ENCODE peak calls at places on chromosome 2, in six cellular contexts. H is kidney glomerular epithelial cell, Q is neural crest cell, V is psoas muscle, K is pancreas, B is GM23248. I is an unnamed sample.

GRCh38 chr2:152762202-152762601 is 43.8 kb downstream of the ARL6IP6 start:
- DNase-seq in B (peak), Q (no peak), H (no peak), V (no peak), K (no peak), I (no peak)

GRCh38 chr2:166115589-166115988 is 12.2 kb downstream of the SCN1A start:
- DNase-seq in H (no peak), B (no peak), V (no peak), K (no peak), Q (no peak), I (no peak)

GRCh38 chr2:39646267-39646666 is 19.4 kb upstream of the TMEM178A start:
- DNase-seq in Q (no peak), H (no peak), V (no peak), K (no peak), B (no peak), I (no peak)

GRCh38 chr2:219045937-219046550 is 4.7 kb upstream of the CFAP65 start:
- DNase-seq in V (no peak), K (no peak), Q (peak), H (peak), B (peak), I (no peak)

GRCh38 chr2:230758566-230759480 is 46.2 kb downstream of the CAB39 start:
- DNase-seq in H (peak), V (no peak), B (peak), Q (no peak), K (no peak), I (no peak)

GRCh38 chr2:191165190-191165643 is 14.4 kb upstream of the STAT4 start:
- DNase-seq in K (no peak), H (peak), B (peak), V (no peak), Q (no peak), I (no peak)

GRCh38 chr2:235675678-235676535 is 182.1 kb downstream of the AGAP1 start:
- DNase-seq in H (peak), K (no peak), B (peak), V (no peak), Q (no peak), I (no peak)

GRCh38 chr2:199404841-199405240 is 52.9 kb downstream of the SATB2 start:
- DNase-seq in Q (no peak), K (no peak), H (no peak), V (no peak), B (peak), I (no peak)

GRCh38 chr2:216012133-216012829 is 1.1 kb downstream of the MREG start:
- DNase-seq in Q (no peak), H (peak), V (no peak), B (peak), K (no peak), I (no peak)

GRCh38 chr2:9768388-9768787 is 74.9 kb upstream of the TAF1B start:
- DNase-seq in Q (peak), V (no peak), B (no peak), H (no peak), K (peak), I (no peak)

GRCh38 chr2:75710577-75711253 is at the start of gene GCFC2:
- DNase-seq in Q (peak), V (peak), B (peak), K (peak), H (peak), I (peak)

GRCh38 chr2:898319-898718 is 52.3 kb upstream of the SNTG2 start:
- DNase-seq in Q (peak), K (no peak), B (no peak), H (no peak), V (no peak), I (no peak)

GRCh38 chr2:190755796-190756415 is 107.0 kb downstream of the NAB1 start:
- DNase-seq in K (no peak), H (no peak), B (peak), Q (no peak), V (no peak), I (no peak)

GRCh38 chr2:98502556-98503335 is 58.1 kb downstream of the INPP4A start:
- DNase-seq in Q (no peak), V (no peak), B (peak), H (peak), K (no peak), I (no peak)